ENCODE peak calls at places on chromosome 17, in six cellular contexts. T is stimulated activated CD4-positive, alpha-beta T cell treated with anti-CD3 and anti-CD28 coated beads, Interleukin-2, amount 100 ng/mL, for 48 hours; V is stimulated activated CD8-positive, alpha-beta memory T cell treated with anti-CD3 and anti-CD28 coated beads, Interleukin-4, amount 100 ng/mL, for 24 hours; M is GM19239; X is Panc1; W is adipocyte. Q is an unnamed sample.
A peak's percentile ranks its signal among the peaks of the same experiment; 100 is the strongest.

GRCh38 chr17:8629371-8630226 is 926 bp downstream of the MYH10 start:
- DNase-seq in T (peak; percentile 7), V (no peak), M (no peak), X (no peak), W (peak; percentile 71), Q (no peak)

GRCh38 chr17:50906443-50906842 is 40.3 kb upstream of the TOB1 start:
- DNase-seq in T (no peak), V (no peak), M (no peak), X (no peak), W (no peak), Q (no peak)

GRCh38 chr17:27602721-27603445 is 28.1 kb upstream of the LGALS9 start:
- DNase-seq in T (peak; percentile 76), V (peak; percentile 52), M (peak; percentile 91), X (peak; percentile 38), W (peak; percentile 83), Q (peak; percentile 81)

GRCh38 chr17:2705263-2705662 is 6.3 kb downstream of the CLUH start:
- DNase-seq in T (no peak), V (no peak), M (no peak), X (no peak), W (no peak), Q (peak; percentile 84)

GRCh38 chr17:80968602-80969029 is 23.0 kb upstream of the CHMP6 start:
- DNase-seq in T (no peak), V (no peak), M (no peak), X (no peak), W (peak; percentile 70), Q (peak; percentile 25)

GRCh38 chr17:8405499-8406016 is 7.9 kb upstream of the RNF222 start:
- DNase-seq in T (no peak), V (no peak), M (no peak), X (no peak), W (no peak), Q (no peak)

GRCh38 chr17:82372591-82373452 is 1.3 kb downstream of the UTS2R start:
- DNase-seq in T (no peak), V (no peak), M (no peak), X (no peak), W (no peak), Q (no peak)

GRCh38 chr17:32551186-32551955 is 64.6 kb downstream of the CDK5R1 start:
- DNase-seq in T (no peak), V (no peak), M (peak; percentile 47), X (no peak), W (peak; percentile 1), Q (peak; percentile 64)

GRCh38 chr17:14038206-14038605 is 31.1 kb upstream of the COX10 start:
- DNase-seq in T (no peak), V (no peak), M (no peak), X (no peak), W (peak; percentile 60), Q (peak; percentile 65)

GRCh38 chr17:185445-186138 is 4.1 kb upstream of the DOC2B start:
- DNase-seq in T (peak; percentile 6), V (no peak), M (no peak), X (no peak), W (no peak), Q (no peak)

GRCh38 chr17:65055708-65056638 is 567 bp downstream of the GNA13 start:
- DNase-seq in T (peak; percentile 51), V (peak; percentile 55), M (no peak), X (no peak), W (peak; percentile 70), Q (peak; percentile 30)

GRCh38 chr17:76000755-76001521 is at the start of gene CDK3:
- DNase-seq in T (no peak), V (no peak), M (no peak), X (no peak), W (no peak), Q (no peak)

GRCh38 chr17:76781056-76781982 is 43.4 kb downstream of the MFSD11 start:
- DNase-seq in T (no peak), V (no peak), M (no peak), X (no peak), W (no peak), Q (peak; percentile 23)

GRCh38 chr17:7215652-7216139 is 3.9 kb downstream of the DLG4 start:
- DNase-seq in T (no peak), V (no peak), M (no peak), X (no peak), W (peak; percentile 42), Q (no peak)

GRCh38 chr17:61806081-61806828 is 57.1 kb downstream of the BRIP1 start:
- DNase-seq in T (no peak), V (no peak), M (no peak), X (no peak), W (no peak), Q (peak; percentile 8)